ENCODE peak calls at places on chromosome 3, in five cellular contexts. V is IMR-90, O is A549, J is GM12878, N is K562. A is an unnamed sample.

GRCh38 chr3:127082066-127082465 is 99.2 kb downstream of the PLXNA1 start:
- DNase-seq in V (no peak), O (no peak), J (no peak), N (no peak), A (no peak)

GRCh38 chr3:52895416-52895815 is 1.9 kb downstream of the STIMATE start:
- DNase-seq in V (no peak), O (no peak), J (no peak), N (no peak), A (no peak)

GRCh38 chr3:10555263-10555662 is 49.9 kb upstream of the ATP2B2 start:
- DNase-seq in V (no peak), O (no peak), J (no peak), N (no peak), A (no peak)

GRCh38 chr3:194497799-194498575 is 11.2 kb upstream of the ATP13A3 start:
- DNase-seq in V (no peak), O (no peak), J (no peak), N (no peak), A (no peak)

GRCh38 chr3:146513386-146514051 is 30.9 kb downstream of the PLSCR1 start:
- DNase-seq in V (peak), O (no peak), J (no peak), N (no peak), A (no peak)

GRCh38 chr3:178950676-178951075 is 120.9 kb downstream of the ZMAT3 start:
- DNase-seq in V (no peak), O (no peak), J (no peak), N (no peak), A (no peak)

GRCh38 chr3:16252243-16252978 is 12.3 kb downstream of the DPH3 start:
- DNase-seq in V (no peak), O (no peak), J (peak), N (no peak), A (no peak)

GRCh38 chr3:107993771-107994170 is 97.1 kb downstream of the CD47 start:
- DNase-seq in V (peak), O (no peak), J (no peak), N (no peak), A (no peak)

GRCh38 chr3:142086581-142087090 is 62.7 kb downstream of the TFDP2 start:
- DNase-seq in V (no peak), O (peak), J (no peak), N (no peak), A (no peak)

GRCh38 chr3:183911763-183912506 is 27.3 kb upstream of the PARL start:
- DNase-seq in V (no peak), O (no peak), J (no peak), N (no peak), A (no peak)

GRCh38 chr3:43692971-43693370 is 2.2 kb downstream of the ABHD5 start:
- DNase-seq in V (no peak), O (no peak), J (no peak), N (no peak), A (no peak)
- TF ChIP-seq RCOR1 in V (no peak), O (no peak), J (no peak), N (no peak), A (no peak)

GRCh38 chr3:13022348-13023250 is 50.6 kb downstream of the IQSEC1 start:
- DNase-seq in V (peak), O (peak), J (no peak), N (peak), A (peak)
- TF ChIP-seq USF2 in V (no peak), O (no peak), J (no peak), N (no peak), A (no peak)

GRCh38 chr3:43104039-43104438 is 1.8 kb downstream of the POMGNT2 start:
- DNase-seq in V (no peak), O (no peak), J (no peak), N (no peak), A (no peak)

GRCh38 chr3:43106293-43106628 is 382 bp upstream of the POMGNT2 start:
- DNase-seq in V (no peak), O (no peak), J (no peak), N (no peak), A (no peak)

GRCh38 chr3:43105597-43106292 is at the start of gene POMGNT2:
- DNase-seq in V (peak), O (peak), J (peak), N (peak), A (peak)

GRCh38 chr3:43105224-43105596 is 669 bp downstream of the POMGNT2 start:
- DNase-seq in V (no peak), O (no peak), J (no peak), N (no peak), A (no peak)

DNA sequence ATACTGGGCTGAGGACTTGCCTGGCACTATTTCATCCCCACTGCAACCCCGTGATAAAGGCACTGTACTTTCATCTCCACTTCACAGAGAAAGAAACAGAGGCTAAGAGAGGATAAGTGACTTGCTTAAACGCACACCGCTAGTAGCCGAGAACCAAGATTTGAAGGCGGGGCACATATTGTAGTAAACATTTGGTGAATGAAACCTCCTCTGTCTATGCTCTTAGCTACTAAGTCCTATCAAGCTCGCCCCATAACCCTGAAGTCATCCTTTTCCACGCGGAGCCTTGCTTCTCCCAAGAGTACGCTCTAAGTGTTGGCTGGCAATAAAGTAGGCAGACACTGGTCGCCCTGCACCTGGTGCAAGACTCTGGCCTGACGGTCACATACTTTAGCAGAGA is 1.1 kb downstream of the POMGNT2 start:
- DNase-seq in V (no peak), O (no peak), J (no peak), N (no peak), A (no peak)
- TF ChIP-seq RCOR1 in V (no peak), O (no peak), J (no peak), N (no peak), A (no peak)

DNA sequence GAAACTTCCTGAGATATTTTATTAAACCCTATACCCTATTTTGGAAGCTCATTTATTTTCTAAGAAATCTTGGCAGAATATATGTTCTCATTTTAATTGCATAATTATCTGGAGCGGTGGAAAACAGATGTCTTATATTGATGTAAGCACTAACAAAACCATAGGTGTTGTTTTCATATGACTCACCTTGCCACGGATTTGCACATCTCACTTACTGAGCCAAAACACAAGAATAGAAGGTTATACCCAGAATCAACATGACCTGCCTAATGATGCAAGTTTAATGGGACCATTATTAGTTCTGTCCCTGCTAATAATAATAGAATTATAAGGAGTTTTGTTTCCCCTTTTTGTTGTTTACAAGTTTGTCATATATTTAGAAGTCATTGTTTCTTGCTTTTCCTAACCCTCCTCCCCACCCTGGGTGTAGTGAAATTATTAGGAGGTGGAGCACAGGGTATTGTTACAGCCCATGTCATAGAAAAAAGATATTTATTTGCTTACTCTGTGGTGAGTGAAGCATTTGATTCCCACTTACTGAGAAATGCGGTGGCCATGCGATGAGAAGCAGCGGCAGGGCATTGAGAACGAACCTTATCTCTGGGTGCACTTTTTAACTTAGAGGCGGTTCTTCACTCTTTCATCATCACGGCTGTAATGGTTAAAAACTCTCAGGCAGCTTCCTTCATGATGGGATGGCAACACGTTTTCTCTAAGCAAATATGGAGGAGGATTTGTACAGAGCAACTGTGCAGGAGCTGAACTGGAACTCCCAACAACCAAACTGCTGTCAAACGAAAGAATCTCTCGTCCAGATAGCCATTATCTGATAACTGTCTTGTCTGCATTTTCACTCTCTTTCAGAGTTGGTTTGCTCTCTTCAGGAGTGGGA is 521 bp downstream of the IL5RA start:
- DNase-seq in V (no peak), O (no peak), J (no peak), N (no peak), A (no peak)
- TF ChIP-seq USF2 in V (no peak), O (no peak), J (no peak), N (no peak), A (no peak)

GRCh38 chr3:139893963-139894637 is 40.9 kb upstream of the CLSTN2 start:
- DNase-seq in V (no peak), O (no peak), J (no peak), N (no peak), A (no peak)

GRCh38 chr3:139893264-139893962 is 41.6 kb upstream of the CLSTN2 start:
- DNase-seq in V (no peak), O (no peak), J (no peak), N (no peak), A (no peak)

GRCh38 chr3:139897759-139898158 is 37.2 kb upstream of the CLSTN2 start:
- DNase-seq in V (no peak), O (no peak), J (no peak), N (no peak), A (no peak)

GRCh38 chr3:139888561-139889140 is 46.3 kb upstream of the CLSTN2 start:
- DNase-seq in V (no peak), O (no peak), J (no peak), N (no peak), A (no peak)

GRCh38 chr3:139894638-139894989 is 40.4 kb upstream of the CLSTN2 start:
- DNase-seq in V (no peak), O (no peak), J (no peak), N (no peak), A (no peak)
- TF ChIP-seq RCOR1 in V (no peak), O (no peak), J (no peak), N (no peak), A (no peak)

GRCh38 chr3:170240671-170241070 is 18.4 kb downstream of the PRKCI start:
- DNase-seq in V (no peak), O (no peak), J (no peak), N (no peak), A (no peak)
- TF ChIP-seq USF2 in V (no peak), O (no peak), J (no peak), N (no peak), A (no peak)

GRCh38 chr3:24440764-24441464 is 53.7 kb downstream of the THRB start:
- DNase-seq in V (no peak), O (no peak), J (no peak), N (no peak), A (no peak)

GRCh38 chr3:24435581-24435980 is 59.1 kb downstream of the THRB start:
- DNase-seq in V (no peak), O (no peak), J (no peak), N (no peak), A (no peak)

GRCh38 chr3:24432989-24433388 is 61.7 kb downstream of the THRB start:
- DNase-seq in V (no peak), O (no peak), J (no peak), N (no peak), A (no peak)

GRCh38 chr3:24433838-24434591 is 60.6 kb downstream of the THRB start:
- DNase-seq in V (no peak), O (no peak), J (no peak), N (no peak), A (no peak)

DNA sequence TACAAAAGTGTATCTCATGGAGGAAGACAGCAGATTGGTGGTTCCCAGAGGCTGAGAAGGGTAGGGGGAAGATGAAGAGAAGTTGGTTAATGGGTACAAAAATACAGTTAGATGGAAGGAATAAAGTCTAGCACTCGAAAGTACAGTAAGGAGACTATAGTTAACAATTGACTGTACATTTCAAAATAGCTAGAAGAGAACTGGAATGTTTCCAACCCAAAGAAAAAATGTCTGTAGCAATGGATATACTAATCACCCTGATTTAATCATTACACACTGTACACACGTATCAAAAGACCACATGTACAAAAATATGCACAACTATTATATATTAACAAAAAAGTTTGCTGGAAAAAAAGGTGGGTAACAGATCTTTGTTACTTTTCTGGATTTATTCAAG is 57.3 kb downstream of the THRB start:
- DNase-seq in V (no peak), O (no peak), J (no peak), N (no peak), A (no peak)
- TF ChIP-seq RCOR1 in V (no peak), O (no peak), J (no peak), N (no peak), A (no peak)

GRCh38 chr3:13470894-13471574 is 9.1 kb upstream of the HDAC11 start:
- DNase-seq in V (no peak), O (peak), J (no peak), N (no peak), A (no peak)
- TF ChIP-seq USF2 in V (no peak), O (no peak), J (no peak), N (no peak), A (no peak)

DNA sequence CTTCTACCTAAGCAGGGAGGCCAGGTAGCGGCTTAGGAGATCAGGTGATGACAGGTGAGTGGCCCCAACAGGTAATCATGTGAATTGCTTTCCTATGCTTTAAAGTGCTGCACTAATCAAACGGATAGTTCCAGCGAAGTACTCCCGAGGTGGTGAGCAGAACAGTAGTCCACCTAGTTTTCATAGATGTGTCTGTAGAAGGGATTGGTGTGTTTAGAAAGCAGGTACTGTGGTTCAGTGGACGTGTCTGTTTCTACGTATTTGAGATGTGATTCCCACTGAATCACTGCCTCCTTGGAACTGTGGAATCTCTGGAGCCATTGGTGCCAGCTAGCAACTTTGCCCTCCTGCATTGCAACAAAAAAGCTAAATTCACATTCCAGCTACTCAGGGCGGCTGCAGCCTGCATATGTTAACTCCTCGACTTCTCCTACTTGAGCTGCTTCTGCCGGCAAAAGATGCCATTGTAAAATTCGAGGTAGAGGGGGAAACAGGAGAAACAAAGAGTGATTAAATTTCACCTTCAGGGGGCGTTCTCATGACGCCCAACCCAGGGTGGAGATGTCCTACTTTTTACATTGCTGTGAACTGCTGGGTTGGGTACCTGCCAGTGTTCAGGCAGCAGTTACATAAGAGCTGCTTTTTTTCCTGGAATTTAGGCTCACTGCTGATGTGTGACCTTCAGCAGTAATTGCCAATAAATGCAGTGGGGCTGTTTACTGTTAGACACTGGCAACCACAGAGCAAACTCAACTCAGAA is 227.3 kb downstream of the ITPR1 start:
- DNase-seq in V (peak), O (peak), J (no peak), N (peak), A (no peak)
- TF ChIP-seq RCOR1 in V (no peak), O (no peak), J (no peak), N (peak), A (no peak)

A was measured in SK-N-SH.